ENCODE peak calls at places on chromosome 7, in five cellular contexts. U is hypothalamus; F is effector CD8-positive, alpha-beta T cell; R is HEK293T; J is aorta. P is an unnamed sample.

GRCh38 chr7:26307226-26307625 is 15.6 kb downstream of the SNX10 start:
- DNase-seq in U (peak), F (no peak), J (peak), R (no peak), P (no peak)

GRCh38 chr7:48299580-48300169 is 128.4 kb downstream of the ABCA13 start:
- DNase-seq in F (no peak), R (peak), U (peak), J (no peak), P (no peak)

GRCh38 chr7:95501261-95501816 is 15.6 kb downstream of the ASB4 start:
- DNase-seq in J (no peak), F (no peak), U (no peak), R (no peak), P (no peak)

GRCh38 chr7:93461350-93461749 is 113.2 kb downstream of the CALCR start:
- DNase-seq in J (no peak), U (no peak), F (no peak), R (no peak), P (no peak)

GRCh38 chr7:126302639-126303038 is 950.1 kb downstream of the GRM8 start:
- DNase-seq in F (no peak), R (peak), J (no peak), U (no peak), P (no peak)

GRCh38 chr7:112252141-112252540 is 45.6 kb downstream of the ZNF277 start:
- DNase-seq in J (no peak), R (no peak), U (no peak), F (no peak), P (no peak)

GRCh38 chr7:117470777-117471176 is 9.0 kb upstream of the CFTR start:
- DNase-seq in F (no peak), J (no peak), U (no peak), R (no peak), P (no peak)

GRCh38 chr7:18505870-18506460 is 10.4 kb downstream of the HDAC9 start:
- DNase-seq in F (no peak), U (no peak), J (no peak), R (no peak), P (no peak)

GRCh38 chr7:123864966-123865365 is 20.0 kb downstream of the HYAL4 start:
- DNase-seq in J (no peak), U (no peak), R (no peak), F (no peak), P (no peak)

GRCh38 chr7:41732279-41733062 is 29.6 kb upstream of the INHBA start:
- DNase-seq in R (no peak), F (no peak), U (no peak), J (peak), P (no peak)

GRCh38 chr7:2283074-2283473 is 31.2 kb downstream of the SNX8 start:
- DNase-seq in U (no peak), F (no peak), J (no peak), R (no peak), P (no peak)

P was measured in coronary artery.